ENCODE peak calls at places on chromosomes 11 and 22, in nine cellular contexts. One of them, this sample, is unnamed.

GRCh38 chr11:109697140-109697843 is 275.3 kb downstream of the C11orf87 start:
- DNase-seq in M059J: peak; percentile 41
- DNase-seq in C1 segment of cervical spinal cord: no peak
- DNase-seq in NCI-H345: no peak
- DNase-seq in lower leg skin: no peak
- DNase-seq in GM23248: peak; percentile 76
- DNase-seq in A549: peak; percentile 0
- DNase-seq in stimulated activated CD8-positive, alpha-beta memory T cell treated with anti-CD3 and anti-CD28 coated beads, Interleukin-15, amount 100 ng/mL, for 4 hours: no peak
- DNase-seq in COR-L47: peak; percentile 64
- DNase-seq in this sample: no peak

GRCh38 chr11:11970556-11970955 is 37.9 kb downstream of the DKK3 start:
- DNase-seq in GM23248: no peak
- DNase-seq in stimulated activated CD8-positive, alpha-beta memory T cell treated with anti-CD3 and anti-CD28 coated beads, Interleukin-15, amount 100 ng/mL, for 4 hours: no peak
- DNase-seq in C1 segment of cervical spinal cord: no peak
- DNase-seq in COR-L47: no peak
- DNase-seq in M059J: no peak
- DNase-seq in A549: no peak
- DNase-seq in NCI-H345: no peak
- DNase-seq in lower leg skin: peak; percentile 63
- DNase-seq in this sample: no peak

GRCh38 chr11:16881766-16882165 is 132.4 kb downstream of the PLEKHA7 start:
- DNase-seq in GM23248: no peak
- DNase-seq in NCI-H345: no peak
- DNase-seq in A549: no peak
- DNase-seq in COR-L47: no peak
- DNase-seq in C1 segment of cervical spinal cord: no peak
- DNase-seq in stimulated activated CD8-positive, alpha-beta memory T cell treated with anti-CD3 and anti-CD28 coated beads, Interleukin-15, amount 100 ng/mL, for 4 hours: no peak
- DNase-seq in M059J: no peak
- DNase-seq in lower leg skin: no peak
- DNase-seq in this sample: no peak

GRCh38 chr22:37661160-37661924 is 2.8 kb downstream of the PDXP start:
- DNase-seq in NCI-H345: peak; percentile 63
- DNase-seq in M059J: no peak
- DNase-seq in A549: no peak
- DNase-seq in lower leg skin: no peak
- DNase-seq in GM23248: peak; percentile 85
- DNase-seq in C1 segment of cervical spinal cord: peak; percentile 74
- DNase-seq in COR-L47: peak; percentile 59
- DNase-seq in stimulated activated CD8-positive, alpha-beta memory T cell treated with anti-CD3 and anti-CD28 coated beads, Interleukin-15, amount 100 ng/mL, for 4 hours: no peak
- DNase-seq in this sample: peak; percentile 17

GRCh38 chr11:76797341-76798201 is 14.4 kb downstream of the TSKU start:
- DNase-seq in lower leg skin: peak; percentile 84
- DNase-seq in stimulated activated CD8-positive, alpha-beta memory T cell treated with anti-CD3 and anti-CD28 coated beads, Interleukin-15, amount 100 ng/mL, for 4 hours: no peak
- DNase-seq in NCI-H345: no peak
- DNase-seq in M059J: no peak
- DNase-seq in C1 segment of cervical spinal cord: no peak
- DNase-seq in COR-L47: no peak
- DNase-seq in A549: no peak
- DNase-seq in GM23248: no peak
- DNase-seq in this sample: no peak

GRCh38 chr11:96314326-96315050 is 28.5 kb downstream of the MAML2 start:
- DNase-seq in GM23248: peak; percentile 66
- DNase-seq in C1 segment of cervical spinal cord: no peak
- DNase-seq in M059J: peak; percentile 91
- DNase-seq in NCI-H345: no peak
- DNase-seq in lower leg skin: no peak
- DNase-seq in A549: no peak
- DNase-seq in stimulated activated CD8-positive, alpha-beta memory T cell treated with anti-CD3 and anti-CD28 coated beads, Interleukin-15, amount 100 ng/mL, for 4 hours: no peak
- DNase-seq in COR-L47: no peak
- DNase-seq in this sample: no peak

GRCh38 chr22:43860126-43860525 is 2.2 kb downstream of the SULT4A1 start:
- DNase-seq in NCI-H345: no peak
- DNase-seq in A549: no peak
- DNase-seq in M059J: no peak
- DNase-seq in C1 segment of cervical spinal cord: no peak
- DNase-seq in lower leg skin: peak; percentile 56
- DNase-seq in stimulated activated CD8-positive, alpha-beta memory T cell treated with anti-CD3 and anti-CD28 coated beads, Interleukin-15, amount 100 ng/mL, for 4 hours: no peak
- DNase-seq in GM23248: no peak
- DNase-seq in COR-L47: no peak
- DNase-seq in this sample: no peak

GRCh38 chr11:45929486-45930030 is 7.1 kb downstream of the LARGE2 start:
- DNase-seq in COR-L47: no peak
- DNase-seq in C1 segment of cervical spinal cord: no peak
- DNase-seq in M059J: no peak
- DNase-seq in lower leg skin: peak; percentile 83
- DNase-seq in NCI-H345: no peak
- DNase-seq in A549: no peak
- DNase-seq in GM23248: peak; percentile 40
- DNase-seq in stimulated activated CD8-positive, alpha-beta memory T cell treated with anti-CD3 and anti-CD28 coated beads, Interleukin-15, amount 100 ng/mL, for 4 hours: no peak
- DNase-seq in this sample: no peak

GRCh38 chr11:41099654-41100053 is 359.8 kb downstream of the LRRC4C start:
- DNase-seq in GM23248: no peak
- DNase-seq in C1 segment of cervical spinal cord: no peak
- DNase-seq in COR-L47: no peak
- DNase-seq in M059J: peak; percentile 1
- DNase-seq in NCI-H345: no peak
- DNase-seq in lower leg skin: no peak
- DNase-seq in stimulated activated CD8-positive, alpha-beta memory T cell treated with anti-CD3 and anti-CD28 coated beads, Interleukin-15, amount 100 ng/mL, for 4 hours: no peak
- DNase-seq in A549: no peak
- DNase-seq in this sample: no peak

GRCh38 chr22:50186181-50186731 is 543 bp downstream of the TRABD start:
- DNase-seq in A549: no peak
- DNase-seq in NCI-H345: no peak
- DNase-seq in GM23248: no peak
- DNase-seq in M059J: no peak
- DNase-seq in lower leg skin: no peak
- DNase-seq in C1 segment of cervical spinal cord: no peak
- DNase-seq in stimulated activated CD8-positive, alpha-beta memory T cell treated with anti-CD3 and anti-CD28 coated beads, Interleukin-15, amount 100 ng/mL, for 4 hours: no peak
- DNase-seq in COR-L47: no peak
- DNase-seq in this sample: no peak

GRCh38 chr22:31212783-31213626 is 907 bp downstream of the LIMK2 start:
- DNase-seq in M059J: no peak
- DNase-seq in GM23248: peak; percentile 14
- DNase-seq in A549: no peak
- DNase-seq in C1 segment of cervical spinal cord: no peak
- DNase-seq in stimulated activated CD8-positive, alpha-beta memory T cell treated with anti-CD3 and anti-CD28 coated beads, Interleukin-15, amount 100 ng/mL, for 4 hours: no peak
- DNase-seq in COR-L47: no peak
- DNase-seq in lower leg skin: no peak
- DNase-seq in NCI-H345: no peak
- DNase-seq in this sample: no peak

GRCh38 chr11:115170133-115170815 is 333.9 kb downstream of the CADM1 start:
- DNase-seq in lower leg skin: no peak
- DNase-seq in COR-L47: no peak
- DNase-seq in NCI-H345: peak; percentile 28
- DNase-seq in C1 segment of cervical spinal cord: no peak
- DNase-seq in A549: no peak
- DNase-seq in M059J: peak; percentile 26
- DNase-seq in GM23248: peak; percentile 47
- DNase-seq in stimulated activated CD8-positive, alpha-beta memory T cell treated with anti-CD3 and anti-CD28 coated beads, Interleukin-15, amount 100 ng/mL, for 4 hours: no peak
- DNase-seq in this sample: no peak

GRCh38 chr11:7892751-7893356 is 38.2 kb downstream of the OR10A6 start:
- DNase-seq in GM23248: peak; percentile 79
- DNase-seq in stimulated activated CD8-positive, alpha-beta memory T cell treated with anti-CD3 and anti-CD28 coated beads, Interleukin-15, amount 100 ng/mL, for 4 hours: no peak
- DNase-seq in M059J: peak; percentile 76
- DNase-seq in C1 segment of cervical spinal cord: no peak
- DNase-seq in lower leg skin: no peak
- DNase-seq in NCI-H345: peak; percentile 29
- DNase-seq in COR-L47: peak; percentile 16
- DNase-seq in A549: peak; percentile 54
- DNase-seq in this sample: no peak

GRCh38 chr22:19879651-19879995 is 24.9 kb upstream of the GNB1L start:
- DNase-seq in C1 segment of cervical spinal cord: no peak
- DNase-seq in NCI-H345: no peak
- DNase-seq in lower leg skin: no peak
- DNase-seq in A549: no peak
- DNase-seq in GM23248: peak; percentile 25
- DNase-seq in M059J: no peak
- DNase-seq in COR-L47: no peak
- DNase-seq in stimulated activated CD8-positive, alpha-beta memory T cell treated with anti-CD3 and anti-CD28 coated beads, Interleukin-15, amount 100 ng/mL, for 4 hours: no peak
- DNase-seq in this sample: no peak

GRCh38 chr11:61683961-61684869 is 4.0 kb downstream of the DAGLA start:
- DNase-seq in NCI-H345: no peak
- DNase-seq in A549: no peak
- DNase-seq in M059J: peak; percentile 80
- DNase-seq in lower leg skin: no peak
- DNase-seq in COR-L47: no peak
- DNase-seq in GM23248: no peak
- DNase-seq in C1 segment of cervical spinal cord: no peak
- DNase-seq in stimulated activated CD8-positive, alpha-beta memory T cell treated with anti-CD3 and anti-CD28 coated beads, Interleukin-15, amount 100 ng/mL, for 4 hours: peak; percentile 7
- DNase-seq in this sample: no peak

GRCh38 chr11:67299471-67300191 is 3.7 kb upstream of the SSH3 start:
- DNase-seq in stimulated activated CD8-positive, alpha-beta memory T cell treated with anti-CD3 and anti-CD28 coated beads, Interleukin-15, amount 100 ng/mL, for 4 hours: no peak
- DNase-seq in GM23248: no peak
- DNase-seq in C1 segment of cervical spinal cord: no peak
- DNase-seq in COR-L47: no peak
- DNase-seq in M059J: no peak
- DNase-seq in NCI-H345: no peak
- DNase-seq in A549: no peak
- DNase-seq in lower leg skin: peak; percentile 77
- DNase-seq in this sample: no peak

GRCh38 chr22:49670610-49671330 is 156.9 kb downstream of the BRD1 start:
- DNase-seq in lower leg skin: peak; percentile 83
- DNase-seq in M059J: no peak
- DNase-seq in NCI-H345: no peak
- DNase-seq in GM23248: no peak
- DNase-seq in A549: no peak
- DNase-seq in COR-L47: no peak
- DNase-seq in C1 segment of cervical spinal cord: no peak
- DNase-seq in stimulated activated CD8-positive, alpha-beta memory T cell treated with anti-CD3 and anti-CD28 coated beads, Interleukin-15, amount 100 ng/mL, for 4 hours: no peak
- DNase-seq in this sample: no peak

GRCh38 chr11:9923280-9923679 is 259.4 kb downstream of the SWAP70 start:
- DNase-seq in lower leg skin: no peak
- DNase-seq in C1 segment of cervical spinal cord: no peak
- DNase-seq in M059J: no peak
- DNase-seq in COR-L47: no peak
- DNase-seq in NCI-H345: no peak
- DNase-seq in A549: no peak
- DNase-seq in stimulated activated CD8-positive, alpha-beta memory T cell treated with anti-CD3 and anti-CD28 coated beads, Interleukin-15, amount 100 ng/mL, for 4 hours: no peak
- DNase-seq in GM23248: no peak
- DNase-seq in this sample: no peak

GRCh38 chr11:130166457-130166784 is 6.8 kb downstream of the ST14 start:
- DNase-seq in M059J: peak; percentile 96
- DNase-seq in NCI-H345: no peak
- DNase-seq in COR-L47: no peak
- DNase-seq in GM23248: peak; percentile 98
- DNase-seq in stimulated activated CD8-positive, alpha-beta memory T cell treated with anti-CD3 and anti-CD28 coated beads, Interleukin-15, amount 100 ng/mL, for 4 hours: no peak
- DNase-seq in C1 segment of cervical spinal cord: no peak
- DNase-seq in A549: peak; percentile 87
- DNase-seq in lower leg skin: no peak
- DNase-seq in this sample: no peak

GRCh38 chr22:35683560-35683959 is 34.1 kb upstream of the APOL5 start:
- DNase-seq in COR-L47: no peak
- DNase-seq in C1 segment of cervical spinal cord: no peak
- DNase-seq in stimulated activated CD8-positive, alpha-beta memory T cell treated with anti-CD3 and anti-CD28 coated beads, Interleukin-15, amount 100 ng/mL, for 4 hours: no peak
- DNase-seq in GM23248: no peak
- DNase-seq in M059J: no peak
- DNase-seq in NCI-H345: no peak
- DNase-seq in A549: no peak
- DNase-seq in lower leg skin: no peak
- DNase-seq in this sample: no peak

GRCh38 chr11:45578286-45578685 is 87.1 kb downstream of the CHST1 start:
- DNase-seq in C1 segment of cervical spinal cord: no peak
- DNase-seq in M059J: no peak
- DNase-seq in stimulated activated CD8-positive, alpha-beta memory T cell treated with anti-CD3 and anti-CD28 coated beads, Interleukin-15, amount 100 ng/mL, for 4 hours: no peak
- DNase-seq in A549: no peak
- DNase-seq in COR-L47: peak; percentile 72
- DNase-seq in lower leg skin: no peak
- DNase-seq in GM23248: no peak
- DNase-seq in NCI-H345: no peak
- DNase-seq in this sample: no peak

GRCh38 chr11:35082322-35083180 is 56.4 kb upstream of the CD44 start:
- DNase-seq in C1 segment of cervical spinal cord: no peak
- DNase-seq in GM23248: peak; percentile 95
- DNase-seq in A549: peak; percentile 95
- DNase-seq in NCI-H345: no peak
- DNase-seq in COR-L47: no peak
- DNase-seq in lower leg skin: peak; percentile 94
- DNase-seq in M059J: peak; percentile 97
- DNase-seq in stimulated activated CD8-positive, alpha-beta memory T cell treated with anti-CD3 and anti-CD28 coated beads, Interleukin-15, amount 100 ng/mL, for 4 hours: peak; percentile 74
- DNase-seq in this sample: no peak

GRCh38 chr11:11387201-11387600 is 34.2 kb upstream of the CSNK2A3 start:
- DNase-seq in M059J: no peak
- DNase-seq in NCI-H345: no peak
- DNase-seq in A549: no peak
- DNase-seq in C1 segment of cervical spinal cord: no peak
- DNase-seq in GM23248: no peak
- DNase-seq in lower leg skin: peak; percentile 49
- DNase-seq in stimulated activated CD8-positive, alpha-beta memory T cell treated with anti-CD3 and anti-CD28 coated beads, Interleukin-15, amount 100 ng/mL, for 4 hours: no peak
- DNase-seq in COR-L47: no peak
- DNase-seq in this sample: no peak

GRCh38 chr22:38295339-38295738 is 21.9 kb downstream of the CSNK1E start:
- DNase-seq in lower leg skin: no peak
- DNase-seq in A549: no peak
- DNase-seq in M059J: no peak
- DNase-seq in NCI-H345: no peak
- DNase-seq in C1 segment of cervical spinal cord: no peak
- DNase-seq in stimulated activated CD8-positive, alpha-beta memory T cell treated with anti-CD3 and anti-CD28 coated beads, Interleukin-15, amount 100 ng/mL, for 4 hours: no peak
- DNase-seq in GM23248: no peak
- DNase-seq in COR-L47: no peak
- DNase-seq in this sample: no peak

GRCh38 chr11:120527111-120527748 is 15.7 kb downstream of the GRIK4 start:
- DNase-seq in GM23248: peak; percentile 80
- DNase-seq in C1 segment of cervical spinal cord: no peak
- DNase-seq in lower leg skin: no peak
- DNase-seq in COR-L47: no peak
- DNase-seq in A549: no peak
- DNase-seq in M059J: peak; percentile 45
- DNase-seq in stimulated activated CD8-positive, alpha-beta memory T cell treated with anti-CD3 and anti-CD28 coated beads, Interleukin-15, amount 100 ng/mL, for 4 hours: no peak
- DNase-seq in NCI-H345: peak; percentile 74
- DNase-seq in this sample: no peak

GRCh38 chr22:24186892-24187670 is 5.8 kb downstream of the SUSD2 start:
- DNase-seq in GM23248: no peak
- DNase-seq in stimulated activated CD8-positive, alpha-beta memory T cell treated with anti-CD3 and anti-CD28 coated beads, Interleukin-15, amount 100 ng/mL, for 4 hours: no peak
- DNase-seq in A549: no peak
- DNase-seq in lower leg skin: no peak
- DNase-seq in COR-L47: no peak
- DNase-seq in NCI-H345: no peak
- DNase-seq in M059J: no peak
- DNase-seq in C1 segment of cervical spinal cord: no peak
- DNase-seq in this sample: no peak

GRCh38 chr22:24486501-24486921 is 8.6 kb upstream of the UPB1 start:
- DNase-seq in A549: peak; percentile 19
- DNase-seq in COR-L47: no peak
- DNase-seq in lower leg skin: no peak
- DNase-seq in C1 segment of cervical spinal cord: no peak
- DNase-seq in GM23248: peak; percentile 91
- DNase-seq in M059J: peak; percentile 89
- DNase-seq in stimulated activated CD8-positive, alpha-beta memory T cell treated with anti-CD3 and anti-CD28 coated beads, Interleukin-15, amount 100 ng/mL, for 4 hours: no peak
- DNase-seq in NCI-H345: no peak
- DNase-seq in this sample: no peak

GRCh38 chr22:30240541-30241417 is 5.8 kb downstream of the LIF start:
- DNase-seq in lower leg skin: no peak
- DNase-seq in A549: no peak
- DNase-seq in GM23248: no peak
- DNase-seq in C1 segment of cervical spinal cord: no peak
- DNase-seq in M059J: no peak
- DNase-seq in COR-L47: no peak
- DNase-seq in NCI-H345: no peak
- DNase-seq in stimulated activated CD8-positive, alpha-beta memory T cell treated with anti-CD3 and anti-CD28 coated beads, Interleukin-15, amount 100 ng/mL, for 4 hours: no peak
- DNase-seq in this sample: no peak

GRCh38 chr11:6563667-6564066 is 39.7 kb downstream of the RRP8 start:
- DNase-seq in NCI-H345: no peak
- DNase-seq in M059J: no peak
- DNase-seq in COR-L47: no peak
- DNase-seq in lower leg skin: no peak
- DNase-seq in A549: no peak
- DNase-seq in stimulated activated CD8-positive, alpha-beta memory T cell treated with anti-CD3 and anti-CD28 coated beads, Interleukin-15, amount 100 ng/mL, for 4 hours: no peak
- DNase-seq in C1 segment of cervical spinal cord: no peak
- DNase-seq in GM23248: no peak
- DNase-seq in this sample: no peak

GRCh38 chr11:78223320-78223954 is 34.7 kb downstream of the USP35 start:
- DNase-seq in stimulated activated CD8-positive, alpha-beta memory T cell treated with anti-CD3 and anti-CD28 coated beads, Interleukin-15, amount 100 ng/mL, for 4 hours: no peak
- DNase-seq in A549: no peak
- DNase-seq in C1 segment of cervical spinal cord: no peak
- DNase-seq in COR-L47: no peak
- DNase-seq in NCI-H345: no peak
- DNase-seq in M059J: no peak
- DNase-seq in GM23248: no peak
- DNase-seq in lower leg skin: no peak
- DNase-seq in this sample: no peak